ENCODE peak calls at places on chromosomes 4 and X, in nine cellular contexts. P is T-helper 2 cell, F is iPS-NIHi11, J is nephron progenitor cell, S is NCI-H446 treated with DMSO at 0.1 percent for 48 hours, U is suprapubic skin, C is MV-4-11, Z is erythroblast, B is HEK293T. I is an unnamed sample.

GRCh38 chr4:148359769-148360168 is 82.4 kb downstream of the NR3C2 start:
- DNase-seq in P (no peak), F (peak), J (no peak), S (no peak), U (no peak), C (no peak), Z (no peak), B (no peak), I (no peak)

GRCh38 chr4:176841730-176842129 is 49.0 kb upstream of the VEGFC start:
- DNase-seq in P (no peak), F (no peak), J (no peak), S (no peak), U (no peak), C (no peak), Z (no peak), B (no peak), I (no peak)

GRCh38 chr4:22427676-22428075 is 88.2 kb downstream of the ADGRA3 start:
- DNase-seq in P (no peak), F (no peak), J (no peak), S (no peak), U (no peak), C (no peak), Z (no peak), B (no peak), I (no peak)

GRCh38 chr4:78599931-78600375 is 48.4 kb downstream of the ANXA3 start:
- DNase-seq in P (no peak), F (no peak), J (no peak), S (no peak), U (no peak), C (peak), Z (peak), B (no peak), I (peak)

GRCh38 chr4:69759189-69759604 is 1.2 kb downstream of the SULT1B1 start:
- DNase-seq in P (no peak), F (no peak), J (no peak), S (no peak), U (no peak), C (no peak), Z (no peak), B (no peak), I (no peak)

GRCh38 chrX:17247144-17247543 is 127.9 kb upstream of the NHS start:
- DNase-seq in P (no peak), F (no peak), J (no peak), S (no peak), U (no peak), C (no peak), Z (no peak), B (no peak), I (no peak)

GRCh38 chrX:346034-346813 is 27.6 kb upstream of the GTPBP6 start:
- DNase-seq in P (no peak), F (no peak), J (no peak), S (no peak), U (no peak), C (no peak), Z (no peak), B (no peak), I (no peak)

GRCh38 chr4:189921058-189921457 is 19.6 kb upstream of the FRG1 start:
- DNase-seq in P (no peak), F (no peak), J (no peak), S (no peak), U (no peak), C (no peak), Z (no peak), B (no peak), I (no peak)

GRCh38 chr4:182918791-182919302 is 1.7 kb upstream of the DCTD start:
- DNase-seq in P (no peak), F (no peak), J (no peak), S (no peak), U (no peak), C (peak), Z (no peak), B (no peak), I (no peak)

GRCh38 chrX:56793533-56794320 is 64.7 kb downstream of the NBDY start:
- DNase-seq in P (no peak), F (no peak), J (no peak), S (no peak), U (peak), C (no peak), Z (no peak), B (no peak), I (peak)

GRCh38 chr4:184317234-184317918 is 99.7 kb upstream of the ENPP6 start:
- DNase-seq in P (no peak), F (no peak), J (no peak), S (no peak), U (no peak), C (no peak), Z (no peak), B (no peak), I (no peak)

GRCh38 chr4:112938461-112939058 is 110.9 kb upstream of the ANK2 start:
- DNase-seq in P (no peak), F (peak), J (no peak), S (no peak), U (no peak), C (peak), Z (peak), B (peak), I (peak)

GRCh38 chr4:183105092-183105491 is 6.0 kb downstream of the WWC2 start:
- DNase-seq in P (no peak), F (no peak), J (no peak), S (no peak), U (no peak), C (no peak), Z (no peak), B (no peak), I (no peak)

I was measured in SK-N-SH.